ENCODE peak calls at places on chromosomes 2 and 18, in six cellular contexts. A is GM23248; K is iris pigment epithelial cell; M is A172; B is HEK293T; D is stimulated activated CD4-positive, alpha-beta T cell treated with anti-CD3 and anti-CD28 coated beads, Interleukin-4, amount 100 ng/mL, for 24 hours. T is an unnamed sample.

GRCh38 chr18:61597321-61597720 is 264.1 kb downstream of the CDH20 start:
- DNase-seq in A (no peak), B (no peak), K (no peak), D (no peak), M (no peak), T (no peak)

GRCh38 chr2:100182494-100183355 is 40.3 kb upstream of the AFF3 start:
- DNase-seq in A (peak), M (no peak), D (no peak), K (no peak), B (no peak), T (no peak)

GRCh38 chr18:63604791-63605567 is 17.8 kb downstream of the SERPINB13 start:
- DNase-seq in M (peak), D (no peak), A (peak), B (no peak), K (peak), T (no peak)

GRCh38 chr2:177646791-177647190 is 254.2 kb downstream of the AGPS start:
- DNase-seq in K (no peak), M (no peak), D (no peak), A (no peak), B (no peak), T (no peak)

GRCh38 chr2:214006601-214007000 is 404.3 kb upstream of the VWC2L start:
- DNase-seq in B (no peak), D (no peak), M (peak), K (peak), A (peak), T (peak)

GRCh38 chr18:9782073-9782857 is 74.2 kb downstream of the RAB31 start:
- DNase-seq in D (no peak), B (no peak), A (peak), M (peak), K (peak), T (peak)

GRCh38 chr2:174931724-174932123 is 73.5 kb downstream of the CHN1 start:
- DNase-seq in B (no peak), D (no peak), A (peak), M (peak), K (peak), T (no peak)

GRCh38 chr2:238922435-238922834 is 74.5 kb downstream of the TWIST2 start:
- DNase-seq in A (no peak), M (no peak), D (no peak), B (no peak), K (no peak), T (no peak)

GRCh38 chr2:97664636-97664970 is 759 bp upstream of the ACTR1B start:
- DNase-seq in D (no peak), A (peak), M (peak), K (peak), B (no peak), T (no peak)

GRCh38 chr2:105977212-105977611 is 216.9 kb downstream of the UXS1 start:
- DNase-seq in D (peak), A (peak), B (no peak), M (peak), K (peak), T (no peak)

GRCh38 chr2:241011751-241012510 is 13.5 kb downstream of the SNED1 start:
- DNase-seq in B (no peak), D (no peak), A (no peak), M (no peak), K (no peak), T (no peak)

GRCh38 chr2:234996467-234997270 is 44.9 kb downstream of the SH3BP4 start:
- DNase-seq in B (no peak), M (peak), K (peak), A (peak), D (no peak), T (peak)

GRCh38 chr2:152564754-152565551 is 152.3 kb downstream of the PRPF40A start:
- DNase-seq in M (no peak), D (no peak), K (no peak), A (no peak), B (no peak), T (no peak)

GRCh38 chr18:13584826-13585225 is 141.5 kb downstream of the FAM210A start:
- DNase-seq in D (no peak), A (no peak), B (no peak), K (no peak), M (no peak), T (no peak)

GRCh38 chr18:58341913-58342312 is 287.0 kb downstream of the ALPK2 start:
- DNase-seq in B (no peak), M (no peak), A (no peak), D (no peak), K (peak), T (no peak)